ENCODE peak calls at places on chromosome 7, in nine cellular contexts. Y, C, Q, Z, L, O, K, G and V are unnamed samples.

GRCh38 chr7:132687981-132688383 is 111.7 kb upstream of the PLXNA4 start:
- DNase-seq in Y (no peak), C (no peak), Q (no peak), Z (no peak), L (no peak), O (no peak), K (no peak), G (no peak), V (no peak)

GRCh38 chr7:140058517-140058916 is 4.2 kb downstream of the PARP12 start:
- DNase-seq in Y (no peak), C (no peak), Q (no peak), Z (no peak), L (no peak), O (no peak), K (no peak), G (no peak), V (no peak)

GRCh38 chr7:865921-866320 is 10.4 kb upstream of the GET4 start:
- DNase-seq in Y (no peak), C (no peak), Q (no peak), Z (no peak), L (no peak), O (no peak), K (no peak), G (no peak), V (no peak)

GRCh38 chr7:7959979-7960670 is 8.5 kb upstream of the GLCCI1 start:
- DNase-seq in Y (no peak), C (no peak), Q (no peak), Z (peak; percentile 79), L (no peak), O (no peak), K (no peak), G (no peak), V (no peak)

GRCh38 chr7:157568785-157569584 is 232.2 kb downstream of the DNAJB6 start:
- DNase-seq in Y (peak; percentile 60), C (no peak), Q (no peak), Z (peak; percentile 37), L (peak; percentile 26), O (peak; percentile 41), K (no peak), G (no peak), V (no peak)

GRCh38 chr7:92797693-92798092 is 38.7 kb downstream of the CDK6 start:
- DNase-seq in Y (no peak), C (no peak), Q (peak; percentile 56), Z (no peak), L (no peak), O (peak; percentile 39), K (no peak), G (no peak), V (no peak)

GRCh38 chr7:44713680-44714335 is 34.8 kb upstream of the ZMIZ2 start:
- DNase-seq in Y (no peak), C (no peak), Q (no peak), Z (no peak), L (no peak), O (no peak), K (no peak), G (no peak), V (no peak)

GRCh38 chr7:68688416-68689086 is 909.7 kb upstream of the AUTS2 start:
- DNase-seq in Y (no peak), C (no peak), Q (no peak), Z (peak; percentile 45), L (no peak), O (peak; percentile 35), K (no peak), G (no peak), V (peak; percentile 90)

GRCh38 chr7:7265676-7266075 is 83.3 kb downstream of the C1GALT1 start:
- DNase-seq in Y (no peak), C (no peak), Q (no peak), Z (no peak), L (no peak), O (no peak), K (no peak), G (no peak), V (no peak)

GRCh38 chr7:120611959-120612358 is 246.0 kb downstream of the TSPAN12 start:
- DNase-seq in Y (no peak), C (no peak), Q (no peak), Z (no peak), L (no peak), O (no peak), K (no peak), G (no peak), V (no peak)

GRCh38 chr7:66974986-66975590 is 20.3 kb downstream of the SBDS start:
- DNase-seq in Y (no peak), C (no peak), Q (no peak), Z (no peak), L (no peak), O (no peak), K (peak; percentile 53), G (no peak), V (no peak)

GRCh38 chr7:134444961-134445315 is 14.0 kb downstream of the AKR1B1 start:
- DNase-seq in Y (no peak), C (no peak), Q (no peak), Z (no peak), L (no peak), O (no peak), K (peak; percentile 6), G (no peak), V (no peak)

GRCh38 chr7:78260826-78261225 is 462.3 kb downstream of the PHTF2 start:
- DNase-seq in Y (no peak), C (no peak), Q (no peak), Z (no peak), L (no peak), O (peak; percentile 44), K (no peak), G (no peak), V (no peak)

GRCh38 chr7:3168869-3169268 is 125.2 kb upstream of the CARD11 start:
- DNase-seq in Y (no peak), C (no peak), Q (no peak), Z (no peak), L (no peak), O (no peak), K (no peak), G (no peak), V (no peak)